ENCODE peak calls at places on chromosomes 5 and 9, in five cellular contexts. M is breast epithelium, Y is right lobe of liver, F is upper lobe of right lung, I is fibroblast of mammary gland. Q is an unnamed sample.

GRCh38 chr5:78547731-78548189 is 100.8 kb downstream of the LHFPL2 start:
- DNase-seq in M (no peak), F (no peak), Y (no peak), I (peak; percentile 100), Q (no peak)

GRCh38 chr5:31895199-31895598 is 256.3 kb downstream of the PDZD2 start:
- DNase-seq in Y (no peak), M (no peak), F (no peak), I (no peak), Q (no peak)

GRCh38 chr5:175466700-175467318 is 11.6 kb upstream of the SFXN1 start:
- DNase-seq in M (no peak), I (peak; percentile 36), F (no peak), Y (no peak), Q (no peak)

GRCh38 chr5:150317048-150318003 is 14.6 kb upstream of the ARSI start:
- DNase-seq in M (no peak), F (no peak), Y (no peak), I (peak; percentile 99), Q (no peak)

GRCh38 chr9:103789686-103790085 is 304.4 kb upstream of the SMC2 start:
- DNase-seq in I (peak; percentile 44), Y (no peak), M (no peak), F (no peak), Q (no peak)

GRCh38 chr5:65262094-65262493 is 219.6 kb downstream of the ADAMTS6 start:
- DNase-seq in Y (no peak), F (no peak), I (no peak), M (no peak), Q (no peak)

GRCh38 chr9:133341369-133342082 is 5.5 kb upstream of the SURF6 start:
- DNase-seq in I (no peak), F (peak; percentile 80), M (no peak), Y (peak; percentile 52), Q (peak; percentile 81)

GRCh38 chr9:86563350-86563749 is 209.1 kb upstream of the TUT7 start:
- DNase-seq in I (peak; percentile 70), M (no peak), Y (no peak), F (no peak), Q (no peak)

GRCh38 chr5:143573568-143574170 is 170.2 kb upstream of the NR3C1 start:
- DNase-seq in Y (no peak), I (no peak), M (no peak), F (no peak), Q (no peak)

GRCh38 chr5:74179183-74179582 is 461.3 kb downstream of the ENC1 start:
- DNase-seq in M (no peak), F (no peak), Y (no peak), I (peak; percentile 93), Q (no peak)

GRCh38 chr5:144198386-144198785 is 27.7 kb downstream of the KCTD16 start:
- DNase-seq in F (no peak), I (peak; percentile 50), M (no peak), Y (no peak), Q (no peak)

GRCh38 chr9:94867842-94868312 is 141.4 kb downstream of the AOPEP start:
- DNase-seq in F (no peak), Y (no peak), M (no peak), I (peak; percentile 98), Q (no peak)

GRCh38 chr5:133230823-133231578 is 179.2 kb downstream of the HSPA4 start:
- DNase-seq in Y (peak; percentile 52), I (no peak), M (no peak), F (no peak), Q (no peak)

GRCh38 chr5:96431376-96432244 is 1.4 kb downstream of the PCSK1 start:
- DNase-seq in M (no peak), F (no peak), I (peak; percentile 95), Y (no peak), Q (no peak)

GRCh38 chr9:99013550-99013949 is 69.8 kb downstream of the COL15A1 start:
- DNase-seq in M (no peak), I (no peak), F (no peak), Y (no peak), Q (no peak)

GRCh38 chr5:140112685-140113179 is 1.2 kb upstream of the PURA start:
- DNase-seq in Y (no peak), F (no peak), I (no peak), M (no peak), Q (no peak)

GRCh38 chr5:95963650-95964410 is 2.2 kb upstream of the ELL2 start:
- DNase-seq in I (peak; percentile 57), F (no peak), Y (no peak), M (no peak), Q (no peak)

GRCh38 chr9:127977877-127978647 is 2.7 kb downstream of the EEIG1 start:
- DNase-seq in I (peak; percentile 82), M (no peak), Y (no peak), F (peak; percentile 85), Q (no peak)

GRCh38 chr9:2709645-2710101 is 7.6 kb upstream of the KCNV2 start:
- DNase-seq in F (no peak), I (no peak), Y (no peak), M (no peak), Q (no peak)

DNA sequence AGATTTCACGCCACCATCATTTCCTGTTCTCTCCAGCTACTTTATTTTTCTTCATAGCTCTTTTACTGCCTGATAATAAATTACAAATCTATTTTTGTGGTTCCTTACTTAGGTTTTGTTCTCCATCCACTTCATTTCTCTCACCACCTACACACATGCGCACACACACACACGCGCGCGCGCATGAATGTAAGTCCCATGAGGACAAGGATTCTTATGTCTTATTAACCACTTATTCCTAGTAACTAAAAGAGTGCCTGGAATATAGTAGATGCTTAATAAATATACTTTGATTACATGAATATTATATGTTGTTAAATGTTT is 116.5 kb downstream of the TRPM6 start:
- DNase-seq in M (no peak), I (no peak), F (no peak), Y (no peak), Q (no peak)
- TF ChIP-seq CTCF in M (no peak), I (no peak), F (no peak), Y (no peak), Q (peak; percentile 37)

DNA sequence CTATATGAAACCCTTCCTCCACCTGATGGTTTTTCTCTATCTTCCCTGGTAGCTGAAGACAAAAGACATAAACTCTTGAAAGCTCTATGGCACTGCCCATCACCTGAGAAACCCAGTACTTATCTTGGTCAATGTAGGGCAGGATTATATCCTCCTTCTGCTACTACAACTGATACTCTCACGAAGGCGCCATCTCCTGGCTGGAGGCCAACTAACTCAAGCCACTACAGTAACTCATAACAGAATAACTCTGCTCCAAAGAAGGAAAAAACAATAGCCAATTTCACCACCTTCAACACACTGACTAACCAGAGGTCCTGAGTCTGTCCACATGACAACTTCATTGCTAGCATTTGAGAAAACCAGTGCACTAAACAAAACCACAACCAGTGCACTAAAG is 409.2 kb downstream of the CETN3 start:
- DNase-seq in M (no peak), F (no peak), Y (no peak), I (no peak), Q (no peak)
- TF ChIP-seq CTCF in M (no peak), F (no peak), Y (no peak), I (no peak), Q (no peak)

GRCh38 chr9:101005248-101005647 is 23.3 kb upstream of the PLPPR1 start:
- DNase-seq in I (no peak), M (no peak), F (no peak), Y (no peak), Q (no peak)

GRCh38 chr9:100999914-101000540 is 28.5 kb upstream of the PLPPR1 start:
- DNase-seq in Y (no peak), F (no peak), I (no peak), M (no peak), Q (no peak)
- TF ChIP-seq CTCF in Y (no peak), F (no peak), I (no peak), M (no peak), Q (no peak)

GRCh38 chr5:136064510-136064909 is 35.7 kb downstream of the TGFBI start:
- DNase-seq in Y (no peak), F (no peak), M (no peak), I (peak; percentile 44), Q (no peak)
- TF ChIP-seq CTCF in Y (peak; percentile 20), F (no peak), M (no peak), I (peak; percentile 29), Q (no peak)

Q was measured in CD14-positive monocyte.